ENCODE peak calls at places on chromosomes 3 and 15, in ten cellular contexts. M is DMS53; F is HCT116; Q is activated CD8-positive, alpha-beta T cell treated with anti-CD3 and anti-CD28 coated beads, Interleukin-2, amount 10 ng/mL, durations not matched to agents 7 days and 5 days; N is adrenal gland; S is stimulated activated CD8-positive, alpha-beta memory T cell treated with anti-CD3 and anti-CD28 coated beads, Interleukin-2, amount 100 ng/mL, for 48 hours; Z is dermis microvascular lymphatic vessel endothelial cell; G is hepatic stellate cell; I is NCI-H446; L is fibroblast of mammary gland. U is an unnamed sample.

GRCh38 chr3:71005797-71006321 is 577.7 kb downstream of the FOXP1 start:
- DNase-seq in F (no peak), N (no peak), G (no peak), L (peak; percentile 32), I (no peak), M (no peak), S (no peak), Z (peak; percentile 94), Q (no peak), U (no peak)

GRCh38 chr15:61062268-61062667 is 166.8 kb downstream of the RORA start:
- DNase-seq in N (no peak), S (no peak), M (no peak), I (no peak), F (no peak), L (no peak), Z (no peak), Q (no peak), G (no peak), U (no peak)

GRCh38 chr15:38196116-38196515 is 56.5 kb upstream of the SPRED1 start:
- DNase-seq in Q (no peak), I (no peak), N (no peak), M (no peak), L (no peak), F (no peak), G (no peak), Z (no peak), S (no peak), U (no peak)

GRCh38 chr15:62344806-62345539 is 179.9 kb upstream of the C2CD4B start:
- DNase-seq in N (peak; percentile 51), S (peak; percentile 23), M (peak; percentile 91), L (peak; percentile 39), Z (peak; percentile 72), F (peak; percentile 86), Q (peak; percentile 74), G (no peak), I (no peak), U (no peak)

GRCh38 chr3:195813916-195814486 is 2.3 kb upstream of the MUC4 start:
- DNase-seq in S (no peak), L (no peak), Q (no peak), N (no peak), I (no peak), M (peak; percentile 16), Z (no peak), G (no peak), F (no peak), U (no peak)

GRCh38 chr15:90004671-90005070 is 3.5 kb downstream of the ZNF710 start:
- DNase-seq in S (no peak), L (peak; percentile 99), M (peak; percentile 38), N (peak; percentile 71), G (peak; percentile 92), Q (no peak), F (no peak), I (no peak), Z (peak; percentile 65), U (no peak)

GRCh38 chr15:61086001-61086400 is 143.1 kb downstream of the RORA start:
- DNase-seq in G (no peak), F (no peak), I (no peak), S (no peak), Z (no peak), L (no peak), Q (no peak), M (no peak), N (no peak), U (no peak)

GRCh38 chr15:68208136-68208535 is 3.0 kb upstream of the CALML4 start:
- DNase-seq in I (no peak), M (no peak), G (no peak), Q (no peak), L (no peak), Z (no peak), F (no peak), N (no peak), S (no peak), U (no peak)

GRCh38 chr3:66200147-66200546 is 20.7 kb upstream of the SLC25A26 start:
- DNase-seq in L (no peak), I (no peak), N (no peak), G (no peak), F (no peak), M (no peak), S (no peak), Z (no peak), Q (no peak), U (no peak)